ENCODE peak calls at places on chromosomes 5 and 9, in six cellular contexts. D is left ventricle myocardium inferior, O is upper lobe of right lung, Y is lung, E is GM23338, F is bronchial epithelial cell. H is an unnamed sample.
A peak's percentile ranks its signal among the peaks of the same experiment; 100 is the strongest.

GRCh38 chr5:119453045-119453383 is 717 bp downstream of the HSD17B4 start:
- DNase-seq in D (no peak), O (no peak), Y (peak; percentile 78), E (no peak), F (peak; percentile 21), H (no peak)

GRCh38 chr9:71446499-71447411 is 321.6 kb downstream of the CEMIP2 start:
- DNase-seq in D (no peak), O (peak; percentile 68), Y (peak; percentile 42), E (peak; percentile 97), F (peak; percentile 33), H (peak; percentile 3)

GRCh38 chr9:137294091-137294683 is 7.9 kb downstream of the NRARP start:
- DNase-seq in D (no peak), O (peak; percentile 71), Y (peak; percentile 68), E (peak; percentile 81), F (peak; percentile 77), H (no peak)

GRCh38 chr9:91761362-91761761 is 188.7 kb downstream of the ROR2 start:
- DNase-seq in D (no peak), O (no peak), Y (no peak), E (no peak), F (no peak), H (no peak)

GRCh38 chr5:109045710-109046109 is 298.0 kb downstream of the FER start:
- DNase-seq in D (no peak), O (no peak), Y (no peak), E (no peak), F (no peak), H (peak; percentile 34)

GRCh38 chr5:66897355-66897754 is 299.2 kb downstream of the CD180 start:
- DNase-seq in D (no peak), O (no peak), Y (no peak), E (no peak), F (no peak), H (no peak)

GRCh38 chr9:97900738-97901565 is 21.3 kb downstream of the TRMO start:
- DNase-seq in D (no peak), O (no peak), Y (no peak), E (peak; percentile 68), F (peak; percentile 55), H (no peak)

GRCh38 chr5:126486332-126486731 is 63.1 kb downstream of the GRAMD2B start:
- DNase-seq in D (no peak), O (no peak), Y (no peak), E (no peak), F (no peak), H (no peak)

GRCh38 chr5:180283026-180283615 is 8.8 kb downstream of the MAPK9 start:
- DNase-seq in D (no peak), O (no peak), Y (no peak), E (no peak), F (peak; percentile 70), H (no peak)

GRCh38 chr5:122311888-122312669 is at the start of gene SNCAIP:
- DNase-seq in D (peak; percentile 39), O (peak; percentile 75), Y (peak; percentile 32), E (peak; percentile 74), F (no peak), H (no peak)

GRCh38 chr9:7936201-7936600 is 136.6 kb upstream of the DMAC1 start:
- DNase-seq in D (no peak), O (no peak), Y (no peak), E (no peak), F (no peak), H (no peak)

GRCh38 chr5:141843156-141843927 is 34.9 kb downstream of the PCDH1 start:
- DNase-seq in D (no peak), O (no peak), Y (no peak), E (peak; percentile 69), F (peak; percentile 20), H (no peak)

GRCh38 chr5:168681556-168682183 is 102.5 kb upstream of the PANK3 start:
- DNase-seq in D (peak; percentile 31), O (no peak), Y (no peak), E (no peak), F (peak; percentile 56), H (no peak)

GRCh38 chr5:171845857-171846785 is 60.5 kb downstream of the SMIM23 start:
- DNase-seq in D (peak; percentile 51), O (no peak), Y (no peak), E (no peak), F (no peak), H (no peak)

GRCh38 chr9:119050281-119050680 is 319.0 kb downstream of the BRINP1 start:
- DNase-seq in D (no peak), O (no peak), Y (no peak), E (no peak), F (peak; percentile 41), H (no peak)

GRCh38 chr5:170751631-170752030 is 31.9 kb upstream of the GABRP start:
- DNase-seq in D (no peak), O (no peak), Y (no peak), E (no peak), F (no peak), H (no peak)

GRCh38 chr5:154258531-154259217 is 68.1 kb downstream of the GALNT10 start:
- DNase-seq in D (no peak), O (no peak), Y (no peak), E (no peak), F (no peak), H (no peak)

GRCh38 chr5:14131855-14132503 is 11.2 kb upstream of the TRIO start:
- DNase-seq in D (no peak), O (no peak), Y (no peak), E (no peak), F (no peak), H (no peak)

DNA sequence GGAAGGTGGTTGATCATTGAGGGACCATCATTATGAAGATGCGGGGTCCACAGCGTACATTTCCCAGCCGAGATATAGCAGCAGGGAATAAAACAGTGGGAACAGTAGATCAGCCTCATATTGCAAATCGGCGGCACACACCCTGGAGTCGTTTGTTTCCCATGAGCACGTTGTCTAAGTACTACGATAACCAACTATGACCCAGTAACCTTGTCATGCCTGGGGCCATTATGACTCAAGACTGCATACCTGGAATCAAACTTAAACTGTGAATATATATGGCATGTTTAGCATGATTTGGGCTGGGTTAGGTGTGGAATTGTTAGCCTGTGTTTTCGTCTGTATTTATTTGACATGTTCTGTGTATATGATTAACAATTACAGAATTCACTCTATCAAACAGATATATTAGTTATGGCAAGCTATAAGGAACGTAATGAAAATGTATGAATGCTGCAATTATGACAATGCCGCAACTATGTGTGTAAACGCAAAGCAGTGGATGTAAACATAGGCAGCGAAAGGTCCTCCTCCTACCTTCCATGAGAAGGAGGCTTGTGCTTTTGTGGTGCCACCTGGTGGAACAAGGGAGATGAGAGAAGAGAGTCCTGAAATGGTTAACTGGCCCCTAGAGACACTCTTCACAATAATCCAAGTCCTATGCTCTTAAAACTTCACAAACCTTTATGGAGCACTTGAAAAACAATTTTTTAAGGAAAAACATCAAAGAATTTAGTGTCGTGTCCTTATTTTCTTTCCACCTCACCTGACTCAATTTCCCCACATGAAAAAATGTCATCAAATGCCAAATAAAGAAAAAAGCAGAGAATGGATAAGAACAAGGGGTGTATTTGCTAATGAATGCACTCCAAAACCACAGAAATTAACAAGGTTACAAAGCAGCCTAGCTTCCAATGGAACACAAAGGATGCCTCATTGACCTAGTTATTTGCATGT is 47.1 kb downstream of the SEMA5A start:
- DNase-seq in D (no peak), O (no peak), Y (no peak), E (peak; percentile 82), F (peak; percentile 50), H (no peak)
- TF ChIP-seq CTCF in D (peak; percentile 40), O (no peak), Y (no peak), E (peak; percentile 91), F (peak; percentile 72), H (peak; percentile 21)

GRCh38 chr9:108412755-108413154 is 443.0 kb downstream of the ACTL7B start:
- DNase-seq in D (no peak), O (no peak), Y (no peak), E (peak; percentile 93), F (peak; percentile 32), H (no peak)
- TF ChIP-seq CTCF in D (no peak), O (no peak), Y (no peak), E (peak; percentile 77), F (no peak), H (no peak)

DNA sequence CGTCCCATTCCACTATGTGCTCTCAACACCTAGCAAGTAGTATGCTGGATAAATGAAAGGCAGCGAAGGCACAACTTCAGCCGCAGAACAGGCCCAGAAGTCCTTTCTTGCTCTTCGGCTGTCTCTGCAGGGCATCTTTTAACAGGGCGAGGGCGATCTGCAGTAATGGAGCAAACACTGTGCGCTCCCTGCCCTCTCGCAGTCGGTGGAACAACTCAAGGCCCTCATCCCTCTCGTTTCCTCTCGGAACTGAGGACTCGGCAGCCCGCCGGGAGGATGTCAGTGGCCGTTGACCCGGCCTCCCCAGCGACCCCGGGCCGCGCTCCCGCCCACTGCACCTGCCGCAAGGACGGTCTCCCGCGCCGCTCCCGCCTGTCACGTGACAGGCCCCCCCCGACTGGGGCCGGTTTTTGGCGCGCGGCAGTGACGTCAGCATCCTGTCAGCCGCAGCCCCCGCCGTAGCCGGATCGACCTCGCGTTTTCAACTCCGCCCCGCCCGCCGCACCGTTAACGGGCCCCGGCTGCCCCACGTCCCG is 1.1 kb downstream of the ZNF367 start:
- DNase-seq in D (peak; percentile 90), O (peak; percentile 94), Y (peak; percentile 87), E (peak; percentile 91), F (peak; percentile 50), H (peak; percentile 30)
- TF ChIP-seq CTCF in D (peak; percentile 35), O (peak; percentile 8), Y (no peak), E (no peak), F (peak; percentile 3), H (peak; percentile 13)

GRCh38 chr5:114360362-114360761 is 1.5 kb upstream of the KCNN2 start:
- DNase-seq in D (no peak), O (no peak), Y (no peak), E (peak; percentile 58), F (no peak), H (no peak)

GRCh38 chr5:114361724-114362196 is at the start of gene KCNN2:
- DNase-seq in D (peak; percentile 83), O (peak; percentile 84), Y (peak; percentile 79), E (peak; percentile 95), F (peak; percentile 39), H (peak; percentile 8)

GRCh38 chr5:114362977-114363721 is 1.3 kb downstream of the KCNN2 start:
- DNase-seq in D (no peak), O (no peak), Y (no peak), E (peak; percentile 43), F (no peak), H (no peak)

GRCh38 chr5:114362197-114362976 is 517 bp downstream of the KCNN2 start:
- DNase-seq in D (peak; percentile 16), O (peak; percentile 67), Y (no peak), E (peak; percentile 68), F (no peak), H (no peak)

DNA sequence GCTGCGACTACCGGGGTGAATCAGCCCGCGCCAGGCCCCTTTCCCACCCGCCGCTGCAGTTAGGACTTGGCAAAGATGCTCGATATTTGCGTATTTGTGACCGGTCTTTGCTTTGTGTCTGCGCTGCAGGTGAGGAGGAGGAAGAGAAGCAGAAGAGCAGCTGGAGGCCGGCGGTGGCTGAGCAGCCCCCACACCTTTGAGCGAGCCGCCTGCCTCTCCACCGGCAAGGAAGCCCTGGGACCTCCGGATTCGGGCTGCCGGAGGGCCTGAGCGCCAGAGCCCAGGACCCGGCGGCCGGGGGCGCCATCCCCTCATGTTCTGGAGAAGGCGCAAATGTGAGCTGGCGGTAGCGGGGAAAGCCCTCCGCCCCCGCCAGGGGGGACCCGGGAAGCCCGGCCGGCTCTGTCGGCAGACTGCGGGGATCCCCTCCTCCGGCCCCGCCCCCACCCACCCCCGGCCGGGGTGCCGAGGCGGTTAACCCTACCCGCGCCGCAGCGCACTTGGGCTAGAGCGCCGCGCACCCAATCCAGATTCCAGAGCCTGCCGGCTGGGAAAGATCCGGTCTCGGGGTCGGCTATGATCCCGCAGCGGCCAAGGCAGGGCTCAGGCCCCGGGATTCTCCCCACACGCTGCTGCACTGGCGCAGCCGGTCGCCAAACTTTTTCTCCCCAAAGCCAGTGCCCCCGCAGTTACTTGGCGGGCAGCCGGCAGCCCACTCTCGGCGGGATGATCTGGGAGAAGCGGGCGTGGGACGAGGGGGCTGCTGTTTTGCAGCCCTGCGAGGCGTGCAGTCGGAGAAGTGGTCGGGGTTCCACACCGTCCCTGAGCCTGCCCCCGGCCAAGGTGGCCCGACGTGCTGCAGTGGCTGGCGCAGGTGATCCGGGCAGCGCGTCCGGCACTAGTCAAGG is 800 bp upstream of the KCNN2 start:
- DNase-seq in D (peak; percentile 22), O (peak; percentile 64), Y (no peak), E (peak; percentile 89), F (no peak), H (no peak)
- TF ChIP-seq CTCF in D (peak; percentile 50), O (no peak), Y (no peak), E (peak; percentile 70), F (no peak), H (no peak)